ENCODE peak calls at places on chromosomes 12 and 14, in four cellular contexts. One of them, this sample, is unnamed.

GRCh38 chr14:89899917-89900680 is 54.4 kb downstream of the EFCAB11 start:
- DNase-seq in IMR-90: peak; percentile 49
- DNase-seq in H1: no peak
- DNase-seq in mesenchymal stem cell: peak; percentile 42
- DNase-seq in this sample: no peak

GRCh38 chr12:31959701-31960391 is 631 bp downstream of the RESF1 start:
- DNase-seq in IMR-90: peak; percentile 61
- DNase-seq in H1: no peak
- DNase-seq in mesenchymal stem cell: peak; percentile 77
- DNase-seq in this sample: peak; percentile 38

GRCh38 chr14:99612737-99613330 is 8.8 kb upstream of the CCDC85C start:
- DNase-seq in IMR-90: peak; percentile 70
- DNase-seq in H1: no peak
- DNase-seq in mesenchymal stem cell: peak; percentile 72
- DNase-seq in this sample: no peak

GRCh38 chr14:85528882-85529585 is 910 bp upstream of the FLRT2 start:
- DNase-seq in IMR-90: peak; percentile 72
- DNase-seq in H1: no peak
- DNase-seq in mesenchymal stem cell: peak; percentile 86
- DNase-seq in this sample: peak; percentile 35

GRCh38 chr12:116200812-116201211 is 76.7 kb downstream of the MED13L start:
- DNase-seq in IMR-90: peak; percentile 67
- DNase-seq in H1: no peak
- DNase-seq in mesenchymal stem cell: peak; percentile 43
- DNase-seq in this sample: no peak

GRCh38 chr14:104799657-104800599 is 973 bp upstream of the ZBTB42 start:
- DNase-seq in IMR-90: peak; percentile 67
- DNase-seq in H1: peak; percentile 36
- DNase-seq in mesenchymal stem cell: peak; percentile 83
- DNase-seq in this sample: no peak

GRCh38 chr12:12240671-12241345 is 26.0 kb downstream of the LRP6 start:
- DNase-seq in IMR-90: peak; percentile 66
- DNase-seq in H1: no peak
- DNase-seq in mesenchymal stem cell: peak; percentile 33
- DNase-seq in this sample: peak; percentile 51

GRCh38 chr12:110906985-110907384 is 13.4 kb downstream of the MYL2 start:
- DNase-seq in IMR-90: no peak
- DNase-seq in H1: no peak
- DNase-seq in mesenchymal stem cell: no peak
- DNase-seq in this sample: no peak

GRCh38 chr14:31543969-31544799 is 17.0 kb upstream of the NUBPL start:
- DNase-seq in IMR-90: peak; percentile 23
- DNase-seq in H1: no peak
- DNase-seq in mesenchymal stem cell: peak; percentile 14
- DNase-seq in this sample: no peak

GRCh38 chr12:94679554-94679953 is 29.2 kb upstream of the TMCC3 start:
- DNase-seq in IMR-90: no peak
- DNase-seq in H1: no peak
- DNase-seq in mesenchymal stem cell: no peak
- DNase-seq in this sample: no peak

GRCh38 chr14:105682956-105683570 is 156.7 kb downstream of the TMEM121 start:
- DNase-seq in IMR-90: no peak
- DNase-seq in H1: no peak
- DNase-seq in mesenchymal stem cell: no peak
- DNase-seq in this sample: no peak

GRCh38 chr12:92597997-92598396 is 104.8 kb upstream of the PLEKHG7 start:
- DNase-seq in IMR-90: peak; percentile 91
- DNase-seq in H1: no peak
- DNase-seq in mesenchymal stem cell: peak; percentile 62
- DNase-seq in this sample: no peak

GRCh38 chr14:51648296-51648695 is 3.4 kb upstream of the FRMD6 start:
- DNase-seq in IMR-90: no peak
- DNase-seq in H1: no peak
- DNase-seq in mesenchymal stem cell: no peak
- DNase-seq in this sample: no peak

GRCh38 chr14:79602742-79603141 is 608.6 kb downstream of the DIO2 start:
- DNase-seq in IMR-90: no peak
- DNase-seq in H1: no peak
- DNase-seq in mesenchymal stem cell: no peak
- DNase-seq in this sample: no peak

GRCh38 chr14:64841772-64842490 is 37.8 kb downstream of the SPTB start:
- DNase-seq in IMR-90: no peak
- DNase-seq in H1: no peak
- DNase-seq in mesenchymal stem cell: no peak
- DNase-seq in this sample: no peak

GRCh38 chr12:165862-166368 is 48.0 kb downstream of the SLC6A12 start:
- DNase-seq in IMR-90: no peak
- DNase-seq in H1: no peak
- DNase-seq in mesenchymal stem cell: no peak
- DNase-seq in this sample: no peak

GRCh38 chr12:67534671-67535070 is 113.9 kb upstream of the DYRK2 start:
- DNase-seq in IMR-90: peak; percentile 70
- DNase-seq in H1: no peak
- DNase-seq in mesenchymal stem cell: peak; percentile 60
- DNase-seq in this sample: no peak

GRCh38 chr12:111828338-111828979 is 13.6 kb upstream of the MAPKAPK5 start:
- DNase-seq in IMR-90: no peak
- DNase-seq in H1: no peak
- DNase-seq in mesenchymal stem cell: no peak
- DNase-seq in this sample: no peak

GRCh38 chr12:105076098-105076497 is 8.2 kb downstream of the ALDH1L2 start:
- DNase-seq in IMR-90: peak; percentile 71
- DNase-seq in H1: no peak
- DNase-seq in mesenchymal stem cell: peak; percentile 23
- DNase-seq in this sample: no peak

GRCh38 chr14:30826070-30826469 is 48.3 kb upstream of the COCH start:
- DNase-seq in IMR-90: no peak
- DNase-seq in H1: no peak
- DNase-seq in mesenchymal stem cell: no peak
- DNase-seq in this sample: no peak

GRCh38 chr12:13121568-13121967 is 18.1 kb upstream of the GSG1 start:
- DNase-seq in IMR-90: no peak
- DNase-seq in H1: no peak
- DNase-seq in mesenchymal stem cell: no peak
- DNase-seq in this sample: no peak

GRCh38 chr12:2212971-2213869 is 160.4 kb downstream of the CACNA1C start:
- DNase-seq in IMR-90: no peak
- DNase-seq in H1: no peak
- DNase-seq in mesenchymal stem cell: peak; percentile 68
- DNase-seq in this sample: peak; percentile 20

GRCh38 chr12:28424965-28425364 is 234.7 kb downstream of the CCDC91 start:
- DNase-seq in IMR-90: peak; percentile 65
- DNase-seq in H1: no peak
- DNase-seq in mesenchymal stem cell: peak; percentile 35
- DNase-seq in this sample: no peak

GRCh38 chr14:101078105-101078891 is 174.8 kb upstream of the RTL1 start:
- DNase-seq in IMR-90: no peak
- DNase-seq in H1: no peak
- DNase-seq in mesenchymal stem cell: no peak
- DNase-seq in this sample: no peak

GRCh38 chr12:93098077-93098476 is 169.0 kb upstream of the EEA1 start:
- DNase-seq in IMR-90: peak; percentile 35
- DNase-seq in H1: no peak
- DNase-seq in mesenchymal stem cell: peak; percentile 40
- DNase-seq in this sample: peak; percentile 29

GRCh38 chr12:10256064-10256463 is 43.4 kb downstream of the GABARAPL1 start:
- DNase-seq in IMR-90: no peak
- DNase-seq in H1: no peak
- DNase-seq in mesenchymal stem cell: no peak
- DNase-seq in this sample: no peak

GRCh38 chr14:38561657-38562056 is 305.8 kb upstream of the CLEC14A start:
- DNase-seq in IMR-90: no peak
- DNase-seq in H1: no peak
- DNase-seq in mesenchymal stem cell: no peak
- DNase-seq in this sample: no peak

GRCh38 chr12:597926-598568 is 65.2 kb downstream of the NINJ2 start:
- DNase-seq in IMR-90: no peak
- DNase-seq in H1: no peak
- DNase-seq in mesenchymal stem cell: no peak
- DNase-seq in this sample: no peak

GRCh38 chr12:98402081-98402480 is 113.3 kb upstream of the TMPO start:
- DNase-seq in IMR-90: peak; percentile 29
- DNase-seq in H1: no peak
- DNase-seq in mesenchymal stem cell: no peak
- DNase-seq in this sample: no peak

GRCh38 chr14:75941030-75941429 is 40.8 kb downstream of the TGFB3 start:
- DNase-seq in IMR-90: peak; percentile 17
- DNase-seq in H1: no peak
- DNase-seq in mesenchymal stem cell: no peak
- DNase-seq in this sample: no peak

GRCh38 chr12:16726879-16727278 is 120.9 kb upstream of the LMO3 start:
- DNase-seq in IMR-90: peak; percentile 16
- DNase-seq in H1: no peak
- DNase-seq in mesenchymal stem cell: no peak
- DNase-seq in this sample: no peak

GRCh38 chr12:1093166-1093751 is 102.2 kb downstream of the ERC1 start:
- DNase-seq in IMR-90: peak; percentile 67
- DNase-seq in H1: no peak
- DNase-seq in mesenchymal stem cell: peak; percentile 72
- DNase-seq in this sample: peak; percentile 52

GRCh38 chr12:85448548-85449139 is 168.6 kb downstream of the ALX1 start:
- DNase-seq in IMR-90: peak; percentile 9
- DNase-seq in H1: no peak
- DNase-seq in mesenchymal stem cell: no peak
- DNase-seq in this sample: no peak

GRCh38 chr12:85445060-85445938 is 165.3 kb downstream of the ALX1 start:
- DNase-seq in IMR-90: no peak
- DNase-seq in H1: no peak
- DNase-seq in mesenchymal stem cell: no peak
- DNase-seq in this sample: no peak

GRCh38 chr12:85448031-85448430 is 168.0 kb downstream of the ALX1 start:
- DNase-seq in IMR-90: no peak
- DNase-seq in H1: no peak
- DNase-seq in mesenchymal stem cell: no peak
- DNase-seq in this sample: no peak
- H2BK15ac ChIP-seq in IMR-90: no peak overlapping the region
- H2BK15ac ChIP-seq in H1: no peak overlapping the region
- H2BK15ac ChIP-seq in mesenchymal stem cell: no peak overlapping the region
- H2BK15ac ChIP-seq in this sample: no peak overlapping the region

DNA sequence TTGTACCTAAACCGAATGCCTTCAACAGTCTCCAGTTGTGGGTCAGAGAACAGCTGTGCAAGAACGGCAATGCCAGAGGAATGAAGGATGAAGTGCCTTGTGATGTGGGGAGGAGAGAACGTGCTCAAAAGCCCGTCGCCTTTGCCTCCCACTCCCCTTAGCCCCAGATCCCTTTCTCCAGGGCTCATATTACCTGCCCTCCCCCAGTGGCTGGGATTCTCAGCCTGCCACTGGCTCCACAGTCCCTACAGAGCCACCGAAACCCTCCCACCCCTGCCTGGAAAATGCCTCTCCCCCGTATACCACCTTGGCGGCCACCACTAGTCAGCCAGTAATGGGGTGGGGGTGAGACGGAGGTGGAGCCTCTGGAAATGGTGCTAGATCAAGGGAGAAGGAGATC is 158.5 kb downstream of the ZFP36L1 start:
- DNase-seq in IMR-90: no peak
- DNase-seq in H1: no peak
- DNase-seq in mesenchymal stem cell: no peak
- DNase-seq in this sample: no peak
- H3K79me1 ChIP-seq in IMR-90: no peaks in the 10 kb centered on the region
- H3K79me1 ChIP-seq in H1: no peaks in the 10 kb centered on the region
- H3K79me1 ChIP-seq in mesenchymal stem cell: no peaks in the 10 kb centered on the region
- H3K79me1 ChIP-seq in this sample: no peaks in the 10 kb centered on the region

DNA sequence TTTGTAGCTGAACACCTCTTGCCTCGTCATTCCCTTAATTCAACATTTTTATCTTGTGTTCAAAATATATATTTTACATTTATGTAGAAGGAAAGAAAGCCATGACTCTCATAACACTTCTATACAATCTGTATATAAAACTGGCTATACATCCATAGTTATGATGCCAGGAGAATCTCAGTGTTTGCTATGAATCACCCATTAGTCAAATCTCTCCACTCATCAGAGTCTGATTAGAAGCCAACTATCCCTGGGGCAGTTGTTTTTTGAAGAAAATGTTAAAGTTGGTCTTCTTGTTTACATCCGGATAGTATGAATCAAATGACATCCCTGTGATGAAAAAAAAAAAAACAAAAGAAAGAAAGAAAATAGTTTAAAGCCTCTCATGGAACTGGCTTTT is 503.9 kb downstream of the NELL2 start:
- DNase-seq in IMR-90: peak; percentile 60
- DNase-seq in H1: no peak
- DNase-seq in mesenchymal stem cell: peak; percentile 27
- DNase-seq in this sample: no peak
- H2BK15ac ChIP-seq in IMR-90: no peak overlapping the region
- H2BK15ac ChIP-seq in H1: no peak overlapping the region
- H2BK15ac ChIP-seq in mesenchymal stem cell: no peak overlapping the region
- H2BK15ac ChIP-seq in this sample: no peak overlapping the region

GRCh38 chr14:96104469-96105057 is 65.4 kb downstream of the C14orf132 start:
- DNase-seq in IMR-90: peak; percentile 100
- DNase-seq in H1: no peak
- DNase-seq in mesenchymal stem cell: peak; percentile 98
- DNase-seq in this sample: no peak

GRCh38 chr14:96102071-96102856 is 63.1 kb downstream of the C14orf132 start:
- DNase-seq in IMR-90: peak; percentile 59
- DNase-seq in H1: no peak
- DNase-seq in mesenchymal stem cell: no peak
- DNase-seq in this sample: no peak

GRCh38 chr14:96105089-96105920 is 66.1 kb downstream of the C14orf132 start:
- DNase-seq in IMR-90: no peak
- DNase-seq in H1: no peak
- DNase-seq in mesenchymal stem cell: no peak
- DNase-seq in this sample: no peak

GRCh38 chr14:96103075-96103474 is 63.9 kb downstream of the C14orf132 start:
- DNase-seq in IMR-90: no peak
- DNase-seq in H1: no peak
- DNase-seq in mesenchymal stem cell: no peak
- DNase-seq in this sample: no peak

DNA sequence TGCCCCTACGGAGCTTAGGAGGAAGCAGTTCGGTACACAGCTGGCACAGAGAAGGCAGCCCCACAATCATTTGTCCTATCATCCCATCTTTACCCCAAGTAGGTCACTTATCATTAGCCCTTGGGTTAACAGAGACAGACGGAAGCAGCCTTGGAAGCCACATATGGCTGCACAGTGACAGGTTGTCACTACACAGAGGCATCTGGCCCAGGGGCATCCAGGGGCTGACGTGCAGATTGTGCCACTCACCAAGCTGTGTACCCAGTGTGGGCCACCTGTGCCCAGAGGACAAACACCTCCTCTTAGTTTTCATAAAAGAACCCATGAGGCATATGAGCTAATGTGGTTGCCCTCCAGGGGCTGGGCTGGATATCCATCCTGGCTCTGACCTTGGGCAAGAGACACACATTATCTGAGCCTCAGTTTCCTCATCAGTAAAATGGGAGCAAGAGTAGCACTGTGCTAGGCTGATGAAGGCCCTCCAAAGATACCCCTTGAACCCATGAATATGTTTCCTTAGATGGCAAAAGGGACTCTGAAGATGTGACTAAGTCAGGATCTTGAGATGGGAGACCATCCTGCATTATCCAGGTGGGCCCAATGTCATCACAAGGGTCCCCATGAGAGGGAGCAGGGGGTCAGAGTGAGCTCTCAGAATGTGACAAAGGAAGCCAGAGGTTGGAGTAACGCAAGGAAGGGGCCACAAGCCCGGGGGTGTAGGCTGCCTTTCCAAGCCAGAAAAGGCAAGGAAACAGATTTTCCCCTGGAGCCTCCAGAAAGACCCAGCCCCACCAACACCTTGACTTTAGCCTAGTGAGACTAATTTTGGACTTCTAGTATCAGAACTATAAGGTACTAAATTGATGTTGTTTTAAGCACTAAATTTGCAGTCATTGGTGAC is 64.6 kb downstream of the C14orf132 start:
- DNase-seq in IMR-90: no peak
- DNase-seq in H1: no peak
- DNase-seq in mesenchymal stem cell: no peak
- DNase-seq in this sample: no peak
- H3K79me1 ChIP-seq in IMR-90: peaks cover 35% of the 10 kb centered on the region
- H3K79me1 ChIP-seq in H1: no peaks in the 10 kb centered on the region
- H3K79me1 ChIP-seq in mesenchymal stem cell: no peaks in the 10 kb centered on the region
- H3K79me1 ChIP-seq in this sample: no peaks in the 10 kb centered on the region

This sample was measured in neuronal stem cell.